ENCODE peak calls at places on chromosomes 11 and 22, in eight cellular contexts. G is nucleus accumbens, O is A172, M is NCI-H1092, F is DMS153, D is body of pancreas, Z is EL, B is AG10803. R is an unnamed sample.

GRCh38 chr11:64042301-64042700 is 6.6 kb downstream of the FLRT1 start:
- DNase-seq in G (no peak), O (no peak), M (no peak), F (no peak), D (no peak), Z (no peak), B (no peak), R (no peak)

GRCh38 chr11:102467853-102468580 is 15.5 kb upstream of the TMEM123 start:
- DNase-seq in G (no peak), O (no peak), M (no peak), F (no peak), D (no peak), Z (no peak), B (no peak), R (no peak)

GRCh38 chr11:63530021-63530420 is 6.6 kb upstream of the PLAAT4 start:
- DNase-seq in G (peak; percentile 35), O (no peak), M (no peak), F (no peak), D (no peak), Z (no peak), B (no peak), R (no peak)

GRCh38 chr22:47388778-47389177 is 626.3 kb downstream of the TBC1D22A start:
- DNase-seq in G (no peak), O (no peak), M (no peak), F (no peak), D (no peak), Z (no peak), B (no peak), R (no peak)

GRCh38 chr22:23762866-23763578 is at the start of gene C22orf15:
- DNase-seq in G (no peak), O (peak; percentile 46), M (no peak), F (no peak), D (no peak), Z (peak; percentile 79), B (peak; percentile 54), R (peak; percentile 52)

GRCh38 chr11:110069158-110069737 is 23.9 kb upstream of the ZC3H12C start:
- DNase-seq in G (no peak), O (peak; percentile 78), M (no peak), F (peak; percentile 59), D (peak; percentile 46), Z (peak; percentile 96), B (peak; percentile 66), R (peak; percentile 44)

GRCh38 chr22:22111267-22111751 is 128.7 kb upstream of the TOP3B start:
- DNase-seq in G (no peak), O (peak; percentile 82), M (no peak), F (no peak), D (no peak), Z (peak; percentile 68), B (peak; percentile 49), R (peak; percentile 89)

GRCh38 chr11:129458278-129458677 is 82.6 kb downstream of the BARX2 start:
- DNase-seq in G (no peak), O (no peak), M (no peak), F (no peak), D (no peak), Z (no peak), B (no peak), R (no peak)

GRCh38 chr11:92765965-92766371 is 203.5 kb upstream of the MTNR1B start:
- DNase-seq in G (no peak), O (peak; percentile 0), M (no peak), F (peak; percentile 55), D (peak; percentile 6), Z (peak; percentile 18), B (peak; percentile 39), R (no peak)

GRCh38 chr22:37427128-37427710 is at the start of gene ELFN2:
- DNase-seq in G (no peak), O (no peak), M (no peak), F (no peak), D (no peak), Z (peak; percentile 36), B (peak; percentile 6), R (peak; percentile 54)

GRCh38 chr11:128927108-128927461 is 15.6 kb downstream of the TP53AIP1 start:
- DNase-seq in G (no peak), O (no peak), M (no peak), F (no peak), D (no peak), Z (no peak), B (no peak), R (no peak)

GRCh38 chr11:61150656-61151544 is 10.3 kb downstream of the VPS37C start:
- DNase-seq in G (no peak), O (no peak), M (no peak), F (no peak), D (no peak), Z (no peak), B (no peak), R (no peak)

GRCh38 chr11:11584937-11585336 is 36.9 kb downstream of the GALNT18 start:
- DNase-seq in G (no peak), O (no peak), M (no peak), F (no peak), D (no peak), Z (no peak), B (no peak), R (no peak)

GRCh38 chr11:115618428-115618827 is 114.2 kb upstream of the CADM1 start:
- DNase-seq in G (no peak), O (no peak), M (no peak), F (no peak), D (no peak), Z (peak; percentile 2), B (peak; percentile 42), R (no peak)

GRCh38 chr22:42758929-42759629 is 38.4 kb upstream of the A4GALT start:
- DNase-seq in G (no peak), O (no peak), M (no peak), F (no peak), D (no peak), Z (no peak), B (peak; percentile 62), R (no peak)

GRCh38 chr11:64799256-64799924 is 3.6 kb downstream of the MAP4K2 start:
- DNase-seq in G (no peak), O (no peak), M (peak; percentile 62), F (no peak), D (no peak), Z (no peak), B (no peak), R (no peak)

GRCh38 chr22:25390297-25391240 is 171.1 kb downstream of the CRYBB2 start:
- DNase-seq in G (no peak), O (no peak), M (no peak), F (no peak), D (no peak), Z (no peak), B (no peak), R (no peak)

GRCh38 chr11:63916837-63917684 is at the start of gene RCOR2:
- DNase-seq in G (peak; percentile 77), O (peak; percentile 14), M (peak; percentile 89), F (peak; percentile 68), D (peak; percentile 79), Z (peak; percentile 82), B (peak; percentile 90), R (peak; percentile 94)

GRCh38 chr11:114036156-114036811 is 23.2 kb upstream of the ZBTB16 start:
- DNase-seq in G (peak; percentile 41), O (peak; percentile 32), M (peak; percentile 52), F (peak; percentile 31), D (peak; percentile 88), Z (peak; percentile 55), B (peak; percentile 47), R (peak; percentile 79)

GRCh38 chr22:27216444-27216843 is 559.1 kb downstream of the MIAT start:
- DNase-seq in G (no peak), O (no peak), M (no peak), F (no peak), D (no peak), Z (no peak), B (no peak), R (no peak)

GRCh38 chr11:37861671-37862070 is 1263.6 kb upstream of the RAG2 start:
- DNase-seq in G (no peak), O (no peak), M (no peak), F (no peak), D (no peak), Z (no peak), B (no peak), R (no peak)

GRCh38 chr22:17501679-17502285 is 61.5 kb upstream of the SLC25A18 start:
- DNase-seq in G (no peak), O (peak; percentile 60), M (peak; percentile 35), F (peak; percentile 66), D (peak; percentile 55), Z (peak; percentile 60), B (peak; percentile 65), R (peak; percentile 48)

GRCh38 chr11:34758262-34758661 is 137.4 kb downstream of the EHF start:
- DNase-seq in G (no peak), O (no peak), M (no peak), F (peak; percentile 22), D (no peak), Z (no peak), B (no peak), R (no peak)

GRCh38 chr11:60899021-60899936 is 7.1 kb downstream of the PRPF19 start:
- DNase-seq in G (no peak), O (peak; percentile 66), M (peak; percentile 49), F (peak; percentile 26), D (peak; percentile 51), Z (peak; percentile 61), B (peak; percentile 70), R (peak; percentile 76)

GRCh38 chr11:122803716-122804115 is 34.6 kb upstream of the CRTAM start:
- DNase-seq in G (no peak), O (no peak), M (no peak), F (no peak), D (no peak), Z (no peak), B (no peak), R (no peak)

GRCh38 chr11:85118151-85118550 is 509.0 kb downstream of the DLG2 start:
- DNase-seq in G (no peak), O (no peak), M (no peak), F (no peak), D (no peak), Z (no peak), B (no peak), R (no peak)

GRCh38 chr11:66070604-66071325 is 693 bp downstream of the PACS1 start:
- DNase-seq in G (no peak), O (no peak), M (no peak), F (no peak), D (peak; percentile 57), Z (peak; percentile 55), B (peak; percentile 28), R (peak; percentile 50)

GRCh38 chr11:83921447-83922192 is 635.5 kb upstream of the CCDC90B start:
- DNase-seq in G (no peak), O (no peak), M (no peak), F (no peak), D (no peak), Z (no peak), B (no peak), R (no peak)

GRCh38 chr11:69310934-69311766 is 17.2 kb downstream of the MYEOV start:
- DNase-seq in G (no peak), O (peak; percentile 61), M (no peak), F (no peak), D (no peak), Z (no peak), B (no peak), R (no peak)

GRCh38 chr11:93559681-93560080 is 16.5 kb upstream of the SMCO4 start:
- DNase-seq in G (no peak), O (no peak), M (no peak), F (no peak), D (no peak), Z (no peak), B (no peak), R (no peak)

GRCh38 chr11:125448136-125448535 is 47.9 kb downstream of the FEZ1 start:
- DNase-seq in G (no peak), O (peak; percentile 39), M (no peak), F (no peak), D (no peak), Z (peak; percentile 21), B (peak; percentile 49), R (peak; percentile 56)

GRCh38 chr22:33105501-33105911 is 47.3 kb upstream of the SYN3 start:
- DNase-seq in G (no peak), O (peak; percentile 49), M (peak; percentile 21), F (peak; percentile 71), D (no peak), Z (no peak), B (peak; percentile 49), R (peak; percentile 23)

GRCh38 chr11:17695454-17696441 is 23.6 kb upstream of the MYOD1 start:
- DNase-seq in G (no peak), O (no peak), M (no peak), F (no peak), D (no peak), Z (no peak), B (no peak), R (no peak)

GRCh38 chr22:47567126-47567730 is 804.8 kb downstream of the TBC1D22A start:
- DNase-seq in G (no peak), O (no peak), M (no peak), F (no peak), D (no peak), Z (no peak), B (no peak), R (no peak)

R was measured in AG08396.